ENCODE peak calls at places on chromosome 15, in six cellular contexts. Q, W, Z, F, J and M are unnamed samples.

GRCh38 chr15:45384700-45385099 is 6.4 kb upstream of the GATM start:
- DNase-seq in Q (no peak), W (peak; percentile 11), Z (no peak), F (no peak), J (no peak), M (no peak)

GRCh38 chr15:26866298-26867198 is at the start of gene GABRA5:
- DNase-seq in Q (peak; percentile 63), W (peak; percentile 91), Z (no peak), F (no peak), J (no peak), M (no peak)

GRCh38 chr15:97718509-97718908 is 242.0 kb upstream of the ARRDC4 start:
- DNase-seq in Q (no peak), W (no peak), Z (no peak), F (no peak), J (no peak), M (no peak)

GRCh38 chr15:80563372-80563997 is 131.6 kb upstream of the ABHD17C start:
- DNase-seq in Q (no peak), W (no peak), Z (no peak), F (no peak), J (no peak), M (no peak)

GRCh38 chr15:67240235-67241131 is 14.0 kb downstream of the AAGAB start:
- DNase-seq in Q (no peak), W (peak; percentile 30), Z (no peak), F (peak; percentile 13), J (no peak), M (no peak)

GRCh38 chr15:65532738-65533051 is 2.4 kb downstream of the HACD3 start:
- DNase-seq in Q (no peak), W (no peak), Z (no peak), F (peak; percentile 8), J (no peak), M (no peak)

GRCh38 chr15:32838820-32839219 is 121.0 kb downstream of the GREM1 start:
- DNase-seq in Q (no peak), W (no peak), Z (peak; percentile 37), F (peak; percentile 85), J (no peak), M (no peak)

GRCh38 chr15:67755936-67756335 is 69.4 kb upstream of the SKOR1 start:
- DNase-seq in Q (no peak), W (no peak), Z (no peak), F (no peak), J (no peak), M (no peak)

GRCh38 chr15:31469801-31470545 is 143.3 kb downstream of the KLF13 start:
- DNase-seq in Q (no peak), W (no peak), Z (no peak), F (no peak), J (no peak), M (no peak)